ENCODE peak calls at places on chromosomes 5 and 9, in eight cellular contexts. One of them, this sample, is unnamed.

GRCh38 chr5:126117044-126117443 is 306.2 kb upstream of the GRAMD2B start:
- DNase-seq in transverse colon: no peak
- DNase-seq in adrenal gland: no peak
- DNase-seq in MM.1S: no peak
- DNase-seq in right cardiac atrium: no peak
- DNase-seq in prostate gland: no peak
- DNase-seq in brain microvascular endothelial cell: no peak
- DNase-seq in heart left ventricle: no peak
- DNase-seq in this sample: no peak

GRCh38 chr9:5714501-5715401 is 85.8 kb downstream of the RIC1 start:
- DNase-seq in heart left ventricle: no peak
- DNase-seq in MM.1S: no peak
- DNase-seq in right cardiac atrium: no peak
- DNase-seq in prostate gland: no peak
- DNase-seq in brain microvascular endothelial cell: peak
- DNase-seq in transverse colon: no peak
- DNase-seq in adrenal gland: no peak
- DNase-seq in this sample: no peak

GRCh38 chr5:135460246-135461033 is 8.3 kb upstream of the TIFAB start:
- DNase-seq in adrenal gland: no peak
- DNase-seq in brain microvascular endothelial cell: no peak
- DNase-seq in prostate gland: no peak
- DNase-seq in MM.1S: no peak
- DNase-seq in heart left ventricle: no peak
- DNase-seq in right cardiac atrium: no peak
- DNase-seq in transverse colon: no peak
- DNase-seq in this sample: no peak

GRCh38 chr9:13034696-13035006 is 244.8 kb downstream of the MPDZ start:
- DNase-seq in heart left ventricle: no peak
- DNase-seq in brain microvascular endothelial cell: no peak
- DNase-seq in adrenal gland: no peak
- DNase-seq in right cardiac atrium: no peak
- DNase-seq in transverse colon: no peak
- DNase-seq in MM.1S: no peak
- DNase-seq in prostate gland: no peak
- DNase-seq in this sample: no peak

GRCh38 chr9:97696025-97696822 is 916 bp downstream of the XPA start:
- DNase-seq in transverse colon: no peak
- DNase-seq in right cardiac atrium: no peak
- DNase-seq in brain microvascular endothelial cell: no peak
- DNase-seq in prostate gland: no peak
- DNase-seq in heart left ventricle: no peak
- DNase-seq in adrenal gland: no peak
- DNase-seq in MM.1S: peak
- DNase-seq in this sample: no peak

GRCh38 chr5:80153586-80154126 is 102.2 kb downstream of the SERINC5 start:
- DNase-seq in adrenal gland: no peak
- DNase-seq in brain microvascular endothelial cell: no peak
- DNase-seq in heart left ventricle: no peak
- DNase-seq in transverse colon: peak
- DNase-seq in MM.1S: no peak
- DNase-seq in right cardiac atrium: no peak
- DNase-seq in prostate gland: peak
- DNase-seq in this sample: peak

GRCh38 chr9:95522871-95523370 is 6.2 kb upstream of the PTCH1 start:
- DNase-seq in adrenal gland: no peak
- DNase-seq in prostate gland: no peak
- DNase-seq in MM.1S: no peak
- DNase-seq in right cardiac atrium: no peak
- DNase-seq in brain microvascular endothelial cell: no peak
- DNase-seq in heart left ventricle: no peak
- DNase-seq in transverse colon: no peak
- DNase-seq in this sample: no peak

GRCh38 chr9:20985851-20986600 is 45.4 kb downstream of the HACD4 start:
- DNase-seq in right cardiac atrium: no peak
- DNase-seq in transverse colon: no peak
- DNase-seq in prostate gland: no peak
- DNase-seq in adrenal gland: no peak
- DNase-seq in heart left ventricle: no peak
- DNase-seq in MM.1S: no peak
- DNase-seq in brain microvascular endothelial cell: no peak
- DNase-seq in this sample: no peak

GRCh38 chr9:75892168-75892901 is 1.9 kb downstream of the PCSK5 start:
- DNase-seq in brain microvascular endothelial cell: no peak
- DNase-seq in adrenal gland: no peak
- DNase-seq in heart left ventricle: peak
- DNase-seq in transverse colon: peak
- DNase-seq in right cardiac atrium: peak
- DNase-seq in MM.1S: no peak
- DNase-seq in prostate gland: peak
- DNase-seq in this sample: no peak

GRCh38 chr5:91499943-91500531 is 116.9 kb upstream of the ARRDC3 start:
- DNase-seq in brain microvascular endothelial cell: peak
- DNase-seq in adrenal gland: no peak
- DNase-seq in transverse colon: no peak
- DNase-seq in prostate gland: no peak
- DNase-seq in heart left ventricle: no peak
- DNase-seq in right cardiac atrium: no peak
- DNase-seq in MM.1S: peak
- DNase-seq in this sample: peak

GRCh38 chr5:78753093-78753531 is 104.5 kb upstream of the LHFPL2 start:
- DNase-seq in prostate gland: no peak
- DNase-seq in adrenal gland: no peak
- DNase-seq in transverse colon: no peak
- DNase-seq in right cardiac atrium: no peak
- DNase-seq in MM.1S: no peak
- DNase-seq in brain microvascular endothelial cell: peak
- DNase-seq in heart left ventricle: no peak
- DNase-seq in this sample: no peak

GRCh38 chr9:101235105-101235866 is 149.5 kb downstream of the BAAT start:
- DNase-seq in MM.1S: peak
- DNase-seq in adrenal gland: no peak
- DNase-seq in brain microvascular endothelial cell: no peak
- DNase-seq in transverse colon: no peak
- DNase-seq in heart left ventricle: no peak
- DNase-seq in prostate gland: no peak
- DNase-seq in right cardiac atrium: no peak
- DNase-seq in this sample: no peak

GRCh38 chr9:33044677-33045282 is 19.7 kb downstream of the DNAJA1 start:
- DNase-seq in heart left ventricle: peak
- DNase-seq in transverse colon: peak
- DNase-seq in brain microvascular endothelial cell: no peak
- DNase-seq in prostate gland: peak
- DNase-seq in MM.1S: no peak
- DNase-seq in right cardiac atrium: no peak
- DNase-seq in adrenal gland: no peak
- DNase-seq in this sample: no peak

GRCh38 chr5:27523629-27524028 is 485.2 kb upstream of the CDH9 start:
- DNase-seq in adrenal gland: no peak
- DNase-seq in heart left ventricle: no peak
- DNase-seq in transverse colon: no peak
- DNase-seq in prostate gland: no peak
- DNase-seq in brain microvascular endothelial cell: no peak
- DNase-seq in right cardiac atrium: no peak
- DNase-seq in MM.1S: no peak
- DNase-seq in this sample: no peak

DNA sequence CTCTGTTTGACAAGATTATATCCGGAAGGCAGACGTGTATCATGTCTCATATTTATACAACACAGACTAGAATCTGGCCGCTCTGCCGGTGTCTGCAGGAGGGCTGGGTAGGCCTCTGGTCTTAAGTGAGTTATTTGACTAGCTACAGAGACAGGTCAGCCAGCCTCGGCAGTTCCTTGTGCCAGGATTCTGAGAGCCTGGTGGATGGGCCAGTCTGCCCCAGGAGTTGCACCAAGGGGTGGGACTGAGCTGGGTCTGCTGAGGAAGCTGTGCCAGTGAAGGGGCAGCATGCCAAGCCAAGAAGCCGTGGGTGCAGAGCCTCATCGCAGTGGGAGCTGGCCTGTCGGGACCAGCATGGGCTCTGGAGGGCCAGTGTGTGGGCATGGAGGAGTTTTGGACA is 7.1 kb downstream of the SNX18 start:
- DNase-seq in adrenal gland: peak
- DNase-seq in heart left ventricle: peak
- DNase-seq in brain microvascular endothelial cell: peak
- DNase-seq in prostate gland: no peak
- DNase-seq in MM.1S: no peak
- DNase-seq in right cardiac atrium: peak
- DNase-seq in transverse colon: peak
- DNase-seq in this sample: no peak
- H3K27ac ChIP-seq in adrenal gland: peak
- H3K27ac ChIP-seq in heart left ventricle: peak
- H3K27ac ChIP-seq in brain microvascular endothelial cell: peak
- H3K27ac ChIP-seq in prostate gland: no peak
- H3K27ac ChIP-seq in MM.1S: peak
- H3K27ac ChIP-seq in right cardiac atrium: no peak
- H3K27ac ChIP-seq in transverse colon: peak
- H3K27ac ChIP-seq in this sample: no peak

DNA sequence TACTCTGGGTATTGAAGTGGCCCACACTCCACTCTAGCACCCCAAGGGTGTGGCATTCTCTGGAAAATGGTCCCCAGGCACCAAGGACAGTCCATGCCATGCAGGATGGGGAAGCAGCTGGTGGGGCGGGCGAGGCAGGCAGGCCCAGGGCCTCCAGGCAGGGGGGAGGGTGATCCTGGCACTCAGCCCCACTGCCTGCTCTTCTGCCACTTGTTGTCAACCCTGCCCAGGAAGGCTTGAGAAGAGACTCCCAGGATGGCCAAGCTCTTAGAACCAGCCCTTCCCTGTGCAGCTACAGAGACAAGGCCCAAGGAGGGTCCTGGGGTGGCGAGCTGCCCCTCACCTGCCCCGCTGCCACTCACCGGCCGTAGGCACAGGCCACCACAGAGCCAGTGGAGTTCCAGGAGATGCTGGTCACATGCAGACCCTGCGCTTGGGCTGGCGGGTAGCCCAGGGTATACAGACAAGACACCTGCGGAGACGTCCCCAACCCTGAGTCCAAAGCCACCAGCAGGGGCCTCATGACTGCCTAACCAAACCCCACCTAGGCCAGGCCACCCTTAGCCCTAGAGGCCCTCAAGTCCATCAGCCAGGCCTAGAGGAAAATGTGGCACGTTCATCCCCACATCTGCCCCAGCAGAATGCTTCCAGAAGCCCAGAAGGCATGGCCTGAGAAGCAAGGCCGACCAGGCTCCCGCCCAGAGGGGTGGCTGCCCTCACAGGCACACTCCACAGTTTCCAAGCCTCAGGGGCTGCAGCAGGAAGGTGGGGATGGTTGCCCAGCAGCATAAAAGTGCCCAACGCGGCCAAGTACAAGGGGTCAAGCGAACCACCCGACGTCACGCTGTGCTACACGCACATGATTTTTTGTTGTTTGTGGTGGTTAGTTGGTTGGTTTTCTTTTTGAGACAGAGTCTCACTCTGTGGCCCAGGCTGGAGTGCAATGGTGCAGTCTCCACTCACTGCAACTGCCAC is 19.8 kb downstream of the DYNC2I2 start:
- DNase-seq in MM.1S: no peak
- DNase-seq in adrenal gland: peak
- DNase-seq in heart left ventricle: no peak
- DNase-seq in prostate gland: no peak
- DNase-seq in brain microvascular endothelial cell: no peak
- DNase-seq in right cardiac atrium: peak
- DNase-seq in transverse colon: no peak
- DNase-seq in this sample: no peak
- H3K27ac ChIP-seq in MM.1S: no peak
- H3K27ac ChIP-seq in adrenal gland: peak
- H3K27ac ChIP-seq in heart left ventricle: peak
- H3K27ac ChIP-seq in prostate gland: peak
- H3K27ac ChIP-seq in brain microvascular endothelial cell: no peak
- H3K27ac ChIP-seq in right cardiac atrium: peak
- H3K27ac ChIP-seq in transverse colon: peak
- H3K27ac ChIP-seq in this sample: no peak

GRCh38 chr5:119379096-119379495 is 23.3 kb downstream of the TNFAIP8 start:
- DNase-seq in MM.1S: no peak
- DNase-seq in heart left ventricle: no peak
- DNase-seq in adrenal gland: no peak
- DNase-seq in brain microvascular endothelial cell: no peak
- DNase-seq in right cardiac atrium: no peak
- DNase-seq in transverse colon: no peak
- DNase-seq in prostate gland: no peak
- DNase-seq in this sample: no peak

GRCh38 chr5:119378075-119378699 is 22.4 kb downstream of the TNFAIP8 start:
- DNase-seq in MM.1S: no peak
- DNase-seq in adrenal gland: no peak
- DNase-seq in prostate gland: no peak
- DNase-seq in right cardiac atrium: no peak
- DNase-seq in heart left ventricle: no peak
- DNase-seq in transverse colon: no peak
- DNase-seq in brain microvascular endothelial cell: no peak
- DNase-seq in this sample: no peak

GRCh38 chr5:119379929-119380328 is 24.1 kb downstream of the TNFAIP8 start:
- DNase-seq in transverse colon: no peak
- DNase-seq in heart left ventricle: no peak
- DNase-seq in brain microvascular endothelial cell: no peak
- DNase-seq in adrenal gland: no peak
- DNase-seq in prostate gland: no peak
- DNase-seq in MM.1S: no peak
- DNase-seq in right cardiac atrium: no peak
- DNase-seq in this sample: no peak

GRCh38 chr5:119373449-119373858 is 17.6 kb downstream of the TNFAIP8 start:
- DNase-seq in brain microvascular endothelial cell: no peak
- DNase-seq in heart left ventricle: no peak
- DNase-seq in MM.1S: no peak
- DNase-seq in prostate gland: no peak
- DNase-seq in transverse colon: no peak
- DNase-seq in adrenal gland: no peak
- DNase-seq in right cardiac atrium: no peak
- DNase-seq in this sample: no peak

GRCh38 chr5:119377066-119377465 is 21.2 kb downstream of the TNFAIP8 start:
- DNase-seq in transverse colon: no peak
- DNase-seq in prostate gland: no peak
- DNase-seq in brain microvascular endothelial cell: no peak
- DNase-seq in adrenal gland: no peak
- DNase-seq in right cardiac atrium: no peak
- DNase-seq in MM.1S: no peak
- DNase-seq in heart left ventricle: no peak
- DNase-seq in this sample: no peak
- H3K27ac ChIP-seq in transverse colon: no peak
- H3K27ac ChIP-seq in prostate gland: no peak
- H3K27ac ChIP-seq in brain microvascular endothelial cell: no peak
- H3K27ac ChIP-seq in adrenal gland: no peak
- H3K27ac ChIP-seq in right cardiac atrium: no peak
- H3K27ac ChIP-seq in MM.1S: no peak
- H3K27ac ChIP-seq in heart left ventricle: no peak
- H3K27ac ChIP-seq in this sample: no peak

GRCh38 chr5:144297083-144297482 is 126.4 kb downstream of the KCTD16 start:
- DNase-seq in brain microvascular endothelial cell: no peak
- DNase-seq in adrenal gland: no peak
- DNase-seq in transverse colon: no peak
- DNase-seq in MM.1S: no peak
- DNase-seq in right cardiac atrium: no peak
- DNase-seq in heart left ventricle: no peak
- DNase-seq in prostate gland: no peak
- DNase-seq in this sample: no peak

GRCh38 chr5:144298658-144299057 is 128.0 kb downstream of the KCTD16 start:
- DNase-seq in right cardiac atrium: no peak
- DNase-seq in brain microvascular endothelial cell: no peak
- DNase-seq in prostate gland: no peak
- DNase-seq in transverse colon: no peak
- DNase-seq in MM.1S: no peak
- DNase-seq in heart left ventricle: no peak
- DNase-seq in adrenal gland: no peak
- DNase-seq in this sample: no peak

GRCh38 chr5:144292029-144292428 is 121.4 kb downstream of the KCTD16 start:
- DNase-seq in adrenal gland: no peak
- DNase-seq in right cardiac atrium: no peak
- DNase-seq in heart left ventricle: no peak
- DNase-seq in transverse colon: no peak
- DNase-seq in MM.1S: no peak
- DNase-seq in brain microvascular endothelial cell: no peak
- DNase-seq in prostate gland: no peak
- DNase-seq in this sample: no peak

GRCh38 chr5:144295284-144295683 is 124.6 kb downstream of the KCTD16 start:
- DNase-seq in prostate gland: no peak
- DNase-seq in brain microvascular endothelial cell: no peak
- DNase-seq in heart left ventricle: no peak
- DNase-seq in adrenal gland: no peak
- DNase-seq in MM.1S: no peak
- DNase-seq in transverse colon: no peak
- DNase-seq in right cardiac atrium: no peak
- DNase-seq in this sample: no peak
- H3K27ac ChIP-seq in prostate gland: no peak
- H3K27ac ChIP-seq in brain microvascular endothelial cell: no peak
- H3K27ac ChIP-seq in heart left ventricle: no peak
- H3K27ac ChIP-seq in adrenal gland: no peak
- H3K27ac ChIP-seq in MM.1S: no peak
- H3K27ac ChIP-seq in transverse colon: no peak
- H3K27ac ChIP-seq in right cardiac atrium: no peak
- H3K27ac ChIP-seq in this sample: no peak